ENCODE peak calls at places on chromosomes 4 and X, in nine cellular contexts. B is A549; J is stimulated activated CD4-positive, alpha-beta T cell treated with anti-CD3 and anti-CD28 coated beads, TNF-alpha, amount 100 ng/mL, for 4 hours; V is globus pallidus; R is heart right ventricle; C is cardiac fibroblast; D is GM23248; T is non-pigmented ciliary epithelial cell; N is right cardiac atrium. W is an unnamed sample.

GRCh38 chr4:127856485-127857447 is 23.9 kb upstream of the PLK4 start:
- DNase-seq in B (no peak), J (no peak), V (no peak), R (no peak), C (peak), D (peak), T (peak), N (no peak), W (no peak)

GRCh38 chr4:129335263-129335662 is 239.3 kb downstream of the C4orf33 start:
- DNase-seq in B (no peak), J (no peak), V (no peak), R (no peak), C (no peak), D (no peak), T (no peak), N (no peak), W (no peak)

GRCh38 chrX:143571521-143571920 is 54.2 kb upstream of the SPANXN3 start:
- DNase-seq in B (no peak), J (no peak), V (no peak), R (no peak), C (peak), D (no peak), T (no peak), N (no peak), W (no peak)

GRCh38 chrX:19678941-19679340 is 163.6 kb upstream of the MAP3K15 start:
- DNase-seq in B (no peak), J (no peak), V (no peak), R (no peak), C (no peak), D (no peak), T (no peak), N (no peak), W (no peak)

GRCh38 chr4:1532549-1533395 is 126.5 kb upstream of the NKX1-1 start:
- DNase-seq in B (no peak), J (no peak), V (no peak), R (peak), C (no peak), D (no peak), T (no peak), N (peak), W (no peak)

GRCh38 chr4:102430511-102430910 is 70.6 kb upstream of the NFKB1 start:
- DNase-seq in B (peak), J (no peak), V (no peak), R (no peak), C (peak), D (peak), T (no peak), N (no peak), W (no peak)

GRCh38 chr4:149638073-149638472 is 177.6 kb downstream of the IQCM start:
- DNase-seq in B (no peak), J (no peak), V (no peak), R (no peak), C (no peak), D (peak), T (peak), N (no peak), W (no peak)

GRCh38 chr4:40990202-40990898 is 224.0 kb downstream of the APBB2 start:
- DNase-seq in B (peak), J (no peak), V (no peak), R (no peak), C (peak), D (peak), T (peak), N (no peak), W (no peak)

GRCh38 chr4:16225681-16225995 is 633 bp downstream of the TAPT1 start:
- DNase-seq in B (no peak), J (no peak), V (no peak), R (no peak), C (peak), D (no peak), T (no peak), N (no peak), W (no peak)

W was measured in D341Med.